ENCODE peak calls at places on chromosomes 6 and 20, in seven cellular contexts. Z is prostate gland, N is mesothelial cell of epicardium, O is non-pigmented ciliary epithelial cell, A is NCI-H748 treated with DMSO at 0.1 percent for 48 hours, Q is brain microvascular endothelial cell, B is NCI-H1436. K is an unnamed sample.

GRCh38 chr6:11645016-11645415 is 107.5 kb downstream of the TMEM170B start:
- DNase-seq in Z (no peak), N (no peak), O (no peak), A (no peak), Q (no peak), B (no peak), K (no peak)

GRCh38 chr20:62675156-62675871 is 33.0 kb downstream of the SLCO4A1 start:
- DNase-seq in Z (no peak), N (no peak), O (no peak), A (no peak), Q (no peak), B (no peak), K (no peak)

GRCh38 chr6:29071831-29072723 is 15.0 kb downstream of the OR2B3 start:
- DNase-seq in Z (no peak), N (no peak), O (no peak), A (peak; percentile 35), Q (peak; percentile 34), B (no peak), K (no peak)

GRCh38 chr6:121550491-121551010 is 115.1 kb downstream of the GJA1 start:
- DNase-seq in Z (no peak), N (no peak), O (no peak), A (no peak), Q (no peak), B (no peak), K (no peak)

GRCh38 chr6:158357570-158358216 is 45.4 kb downstream of the TULP4 start:
- DNase-seq in Z (no peak), N (no peak), O (no peak), A (no peak), Q (no peak), B (no peak), K (no peak)

GRCh38 chr6:136930528-136930927 is 8.4 kb downstream of the SLC35D3 start:
- DNase-seq in Z (no peak), N (no peak), O (no peak), A (no peak), Q (no peak), B (no peak), K (no peak)

GRCh38 chr6:110233769-110234374 is 53.6 kb downstream of the CDC40 start:
- DNase-seq in Z (no peak), N (no peak), O (no peak), A (no peak), Q (no peak), B (no peak), K (no peak)

GRCh38 chr20:15068486-15068885 is 731.1 kb upstream of the FLRT3 start:
- DNase-seq in Z (no peak), N (no peak), O (no peak), A (no peak), Q (no peak), B (no peak), K (no peak)

GRCh38 chr6:35507221-35507620 is 5.5 kb downstream of the TULP1 start:
- DNase-seq in Z (no peak), N (no peak), O (no peak), A (no peak), Q (no peak), B (no peak), K (no peak)

GRCh38 chr20:46438156-46438750 is 31.8 kb upstream of the ELMO2 start:
- DNase-seq in Z (no peak), N (no peak), O (no peak), A (peak; percentile 35), Q (peak; percentile 47), B (peak; percentile 15), K (no peak)

GRCh38 chr6:134029495-134030455 is 22.6 kb downstream of the SLC2A12 start:
- DNase-seq in Z (peak; percentile 28), N (no peak), O (no peak), A (peak; percentile 16), Q (peak; percentile 86), B (no peak), K (no peak)

GRCh38 chr6:161079566-161080262 is 88.1 kb downstream of the MAP3K4 start:
- DNase-seq in Z (no peak), N (no peak), O (peak; percentile 76), A (no peak), Q (peak; percentile 84), B (no peak), K (no peak)

GRCh38 chr6:18343741-18344140 is 43.4 kb upstream of the RNF144B start:
- DNase-seq in Z (no peak), N (no peak), O (peak; percentile 73), A (no peak), Q (peak; percentile 83), B (no peak), K (no peak)

GRCh38 chr6:131049515-131050081 is 13.4 kb downstream of the EPB41L2 start:
- DNase-seq in Z (no peak), N (no peak), O (no peak), A (no peak), Q (no peak), B (no peak), K (no peak)

GRCh38 chr6:165662041-165662491 is 975 bp downstream of the PDE10A start:
- DNase-seq in Z (no peak), N (no peak), O (no peak), A (no peak), Q (peak; percentile 29), B (no peak), K (no peak)

GRCh38 chr20:37986873-37987601 is 46.2 kb downstream of the TTI1 start:
- DNase-seq in Z (peak; percentile 82), N (no peak), O (no peak), A (no peak), Q (no peak), B (peak; percentile 3), K (no peak)

GRCh38 chr6:168291450-168291849 is 28.1 kb downstream of the DACT2 start:
- DNase-seq in Z (no peak), N (no peak), O (no peak), A (no peak), Q (no peak), B (no peak), K (no peak)

GRCh38 chr6:163741743-163742363 is 327.3 kb downstream of the QKI start:
- DNase-seq in Z (no peak), N (no peak), O (no peak), A (no peak), Q (no peak), B (peak; percentile 72), K (no peak)

GRCh38 chr20:50291428-50292323 is 101.0 kb downstream of the CEBPB start:
- DNase-seq in Z (no peak), N (no peak), O (no peak), A (no peak), Q (no peak), B (no peak), K (no peak)

GRCh38 chr20:38127011-38127621 is 38.0 kb downstream of the TGM2 start:
- DNase-seq in Z (no peak), N (no peak), O (peak; percentile 69), A (no peak), Q (peak; percentile 76), B (no peak), K (peak; percentile 46)

GRCh38 chr6:40395066-40395697 is 192.0 kb downstream of the LRFN2 start:
- DNase-seq in Z (no peak), N (no peak), O (no peak), A (no peak), Q (no peak), B (peak; percentile 35), K (no peak)

GRCh38 chr20:17533396-17533795 is 2.2 kb upstream of the BFSP1 start:
- DNase-seq in Z (no peak), N (no peak), O (peak; percentile 43), A (peak; percentile 27), Q (peak; percentile 45), B (no peak), K (no peak)

GRCh38 chr6:133705071-133705470 is 183.8 kb upstream of the TCF21 start:
- DNase-seq in Z (no peak), N (no peak), O (peak; percentile 36), A (no peak), Q (peak; percentile 37), B (no peak), K (no peak)

GRCh38 chr6:43964659-43965570 is 162.3 kb downstream of the MRPL14 start:
- DNase-seq in Z (no peak), N (no peak), O (no peak), A (no peak), Q (no peak), B (no peak), K (peak; percentile 36)

GRCh38 chr6:165704001-165704748 is 41.1 kb upstream of the PDE10A start:
- DNase-seq in Z (peak; percentile 19), N (no peak), O (no peak), A (no peak), Q (peak; percentile 77), B (no peak), K (no peak)

GRCh38 chr6:45619994-45620471 is 242.3 kb upstream of the SUPT3H start:
- DNase-seq in Z (no peak), N (no peak), O (peak; percentile 46), A (no peak), Q (peak; percentile 35), B (no peak), K (no peak)

GRCh38 chr6:104943781-104944180 is 13.1 kb upstream of the LIN28B start:
- DNase-seq in Z (no peak), N (no peak), O (no peak), A (no peak), Q (peak; percentile 32), B (no peak), K (no peak)

GRCh38 chr6:12017263-12017662 is 5.2 kb downstream of the HIVEP1 start:
- DNase-seq in Z (no peak), N (no peak), O (no peak), A (no peak), Q (no peak), B (no peak), K (no peak)

K was measured in chondrocyte.